ENCODE peak calls at places on chromosomes 1 and 21, in five cellular contexts. O is lower leg skin, F is heart left ventricle, R is tibial nerve, A is HCT116. T is an unnamed sample.

GRCh38 chr1:185626344-185626743 is 107.8 kb upstream of the HMCN1 start:
- DNase-seq in R (no peak), O (no peak), F (no peak), A (no peak), T (no peak)

GRCh38 chr1:91885331-91885715 is 628 bp downstream of the TGFBR3 start:
- DNase-seq in A (no peak), F (peak), O (no peak), R (no peak), T (peak)

GRCh38 chr1:99811747-99812146 is 38.4 kb upstream of the AGL start:
- DNase-seq in R (no peak), O (no peak), A (no peak), F (no peak), T (no peak)

GRCh38 chr1:246068619-246069509 is 438.2 kb downstream of the SMYD3 start:
- DNase-seq in O (peak), A (no peak), R (no peak), F (no peak), T (no peak)

GRCh38 chr1:226063362-226064167 is 1.0 kb downstream of the H3-3A start:
- DNase-seq in A (no peak), R (peak), F (peak), O (peak), T (peak)

GRCh38 chr1:160307455-160307854 is 22.5 kb upstream of the PEX19 start:
- DNase-seq in A (no peak), O (no peak), F (peak), R (no peak), T (no peak)

GRCh38 chr1:186828612-186829542 is at the start of gene PLA2G4A:
- DNase-seq in O (peak), R (peak), F (peak), A (peak), T (peak)

GRCh38 chr1:24963099-24963872 is 33.2 kb upstream of the RUNX3 start:
- DNase-seq in R (no peak), F (no peak), O (no peak), A (no peak), T (peak)

GRCh38 chr1:94522304-94522703 is 19.3 kb downstream of the F3 start:
- DNase-seq in O (no peak), A (peak), R (peak), F (no peak), T (no peak)

GRCh38 chr1:170929412-170929834 is 5.9 kb upstream of the MROH9 start:
- DNase-seq in R (no peak), A (no peak), O (no peak), F (no peak), T (no peak)

GRCh38 chr21:45381036-45381787 is 23.8 kb upstream of the COL18A1 start:
- DNase-seq in R (no peak), F (peak), A (no peak), O (no peak), T (no peak)

GRCh38 chr1:89615676-89616598 is 17.0 kb upstream of the LRRC8C start:
- DNase-seq in O (peak), A (peak), F (no peak), R (no peak), T (no peak)
- TF ChIP-seq CTCF in O (no peak), A (peak), F (peak), R (peak), T (peak)

GRCh38 chr1:235971571-235972315 is 93.1 kb downstream of the NID1 start:
- DNase-seq in F (peak), A (peak), O (peak), R (peak), T (peak)
- TF ChIP-seq POLR2A in F (no peak), A (peak), O (no peak), R (peak), T (no peak)

GRCh38 chr1:52357397-52357796 is 8.6 kb downstream of the CC2D1B start:
- DNase-seq in O (no peak), R (no peak), A (no peak), F (no peak), T (no peak)
- H3K4me3 ChIP-seq in O (no peak), R (no peak), A (no peak), F (no peak), T (no peak)

GRCh38 chr21:27759820-27760219 is 792.9 kb upstream of the ADAMTS5 start:
- DNase-seq in A (no peak), F (no peak), O (no peak), R (no peak), T (no peak)
- TF ChIP-seq CTCF in A (no peak), F (no peak), O (no peak), R (no peak), T (no peak)

GRCh38 chr1:201538618-201539551 is at the start of gene NAV1:
- DNase-seq in O (peak), F (peak), R (peak), A (no peak), T (no peak)
- TF ChIP-seq POLR2A in O (no peak), F (no peak), R (peak), A (no peak), T (no peak)

GRCh38 chr1:205743977-205744376 is 6.0 kb downstream of the NUCKS1 start:
- DNase-seq in R (no peak), A (no peak), O (no peak), F (no peak), T (no peak)

GRCh38 chr1:205741681-205742080 is 8.3 kb downstream of the NUCKS1 start:
- DNase-seq in F (no peak), A (no peak), O (no peak), R (no peak), T (no peak)

GRCh38 chr1:205746757-205747412 is 3.1 kb downstream of the NUCKS1 start:
- DNase-seq in R (no peak), O (no peak), F (no peak), A (no peak), T (no peak)

GRCh38 chr1:205748398-205749093 is 1.4 kb downstream of the NUCKS1 start:
- DNase-seq in R (peak), O (no peak), F (no peak), A (no peak), T (no peak)

GRCh38 chr1:205744403-205744802 is 5.6 kb downstream of the NUCKS1 start:
- DNase-seq in R (no peak), O (no peak), F (no peak), A (no peak), T (no peak)
- H3K4me3 ChIP-seq in R (no peak), O (no peak), F (no peak), A (no peak), T (no peak)

GRCh38 chr1:101302831-101303511 is 66.2 kb downstream of the S1PR1 start:
- DNase-seq in A (no peak), F (no peak), O (no peak), R (no peak), T (no peak)
- TF ChIP-seq CTCF in A (no peak), F (no peak), O (no peak), R (no peak), T (no peak)

T was measured in Peyer's patch.